ENCODE peak calls at places on chromosomes 13 and 19, in four cellular contexts. A is NCI-H774, K is lower leg skin, U is SW480. T is an unnamed sample.
A peak's percentile ranks its signal among the peaks of the same experiment; 100 is the strongest.

GRCh38 chr13:107035778-107036177 is 467.8 kb upstream of the ARGLU1 start:
- DNase-seq in A (no peak), K (no peak), U (no peak), T (no peak)

GRCh38 chr19:677201-677600 is 1.0 kb downstream of the FSTL3 start:
- DNase-seq in A (no peak), K (no peak), U (peak; percentile 52), T (no peak)

GRCh38 chr19:39430675-39431593 is 4.8 kb downstream of the RPS16 start:
- DNase-seq in A (no peak), K (no peak), U (peak; percentile 52), T (no peak)

GRCh38 chr13:95296326-95296939 is 4.8 kb downstream of the ABCC4 start:
- DNase-seq in A (no peak), K (no peak), U (peak; percentile 56), T (peak; percentile 26)

GRCh38 chr13:76489299-76489698 is 396.9 kb downstream of the KCTD12 start:
- DNase-seq in A (no peak), K (no peak), U (no peak), T (no peak)

GRCh38 chr13:33918199-33918932 is 100.4 kb downstream of the RFC3 start:
- DNase-seq in A (no peak), K (no peak), U (no peak), T (peak; percentile 63)

GRCh38 chr19:2101417-2102335 is 5.0 kb downstream of the IZUMO4 start:
- DNase-seq in A (no peak), K (no peak), U (no peak), T (no peak)

GRCh38 chr13:40494513-40494912 is 171.9 kb downstream of the FOXO1 start:
- DNase-seq in A (no peak), K (no peak), U (no peak), T (no peak)

GRCh38 chr13:59734393-59734792 is 429.3 kb downstream of the DIAPH3 start:
- DNase-seq in A (no peak), K (no peak), U (no peak), T (peak; percentile 55)

GRCh38 chr19:44824758-44825157 is 15.9 kb downstream of the BCAM start:
- DNase-seq in A (peak; percentile 74), K (no peak), U (no peak), T (no peak)

GRCh38 chr13:94620286-94620896 is 18.7 kb downstream of the GPR180 start:
- DNase-seq in A (peak; percentile 39), K (no peak), U (peak; percentile 47), T (peak; percentile 32)

GRCh38 chr13:39767791-39768564 is 112.5 kb downstream of the COG6 start:
- DNase-seq in A (no peak), K (no peak), U (peak; percentile 35), T (no peak)

GRCh38 chr19:16678498-16678897 is 17.6 kb downstream of the TMEM38A start:
- DNase-seq in A (no peak), K (no peak), U (no peak), T (no peak)

GRCh38 chr19:3480383-3481091 is at the start of gene SMIM24:
- DNase-seq in A (no peak), K (no peak), U (no peak), T (no peak)

GRCh38 chr13:60158321-60158801 is 5.4 kb downstream of the DIAPH3 start:
- DNase-seq in A (no peak), K (no peak), U (no peak), T (no peak)

GRCh38 chr13:33194820-33195692 is 90.5 kb downstream of the STARD13 start:
- DNase-seq in A (peak; percentile 5), K (no peak), U (no peak), T (peak; percentile 44)

GRCh38 chr13:34587586-34587985 is 354.5 kb upstream of the NBEA start:
- DNase-seq in A (no peak), K (no peak), U (no peak), T (no peak)

GRCh38 chr13:36666482-36667264 is 7.1 kb upstream of the SERTM1 start:
- DNase-seq in A (no peak), K (no peak), U (no peak), T (no peak)

GRCh38 chr19:16542894-16543498 is 759 bp upstream of the CHERP start:
- DNase-seq in A (no peak), K (peak; percentile 25), U (no peak), T (no peak)

GRCh38 chr13:46124967-46125933 is 20.4 kb upstream of the CPB2 start:
- DNase-seq in A (no peak), K (no peak), U (no peak), T (no peak)

GRCh38 chr19:42629191-42629590 is 34.5 kb upstream of the CEACAM8 start:
- DNase-seq in A (no peak), K (no peak), U (no peak), T (no peak)

GRCh38 chr19:13492128-13492527 is 14.2 kb downstream of the CACNA1A start:
- DNase-seq in A (no peak), K (no peak), U (no peak), T (no peak)

GRCh38 chr13:50080158-50080855 is 65.1 kb downstream of the KCNRG start:
- DNase-seq in A (peak; percentile 9), K (no peak), U (peak; percentile 64), T (peak; percentile 40)

GRCh38 chr13:98415326-98416070 is 161.4 kb downstream of the STK24 start:
- DNase-seq in A (no peak), K (no peak), U (no peak), T (no peak)

GRCh38 chr13:36339600-36340155 is 6.5 kb downstream of the SPART start:
- DNase-seq in A (no peak), K (no peak), U (no peak), T (no peak)

GRCh38 chr13:56700324-56700723 is 440.4 kb upstream of the PRR20A start:
- DNase-seq in A (no peak), K (no peak), U (no peak), T (no peak)

GRCh38 chr13:62747629-62748028 is 1332.0 kb upstream of the PCDH20 start:
- DNase-seq in A (no peak), K (no peak), U (peak; percentile 3), T (no peak)

T was measured in SK-N-DZ.